ENCODE peak calls at places on chromosomes 16 and 17, in six cellular contexts. J, G, E, I, Z and L are unnamed samples.

GRCh38 chr17:67390646-67391480 is 13.8 kb downstream of the PITPNC1 start:
- DNase-seq in J (no peak), G (no peak), E (peak), I (peak), Z (no peak), L (peak)

GRCh38 chr16:80489173-80489572 is 51.6 kb upstream of the DYNLRB2 start:
- DNase-seq in J (no peak), G (no peak), E (no peak), I (no peak), Z (no peak), L (no peak)

GRCh38 chr16:67339453-67339852 is 12.8 kb downstream of the LRRC36 start:
- DNase-seq in J (no peak), G (no peak), E (no peak), I (no peak), Z (no peak), L (no peak)

GRCh38 chr17:30368896-30369720 is 9.6 kb upstream of the CPD start:
- DNase-seq in J (no peak), G (no peak), E (no peak), I (no peak), Z (no peak), L (no peak)

GRCh38 chr17:57255776-57256681 is at the start of gene MSI2:
- DNase-seq in J (peak), G (peak), E (peak), I (peak), Z (peak), L (peak)

GRCh38 chr16:25413962-25414361 is 156.3 kb upstream of the ZKSCAN2 start:
- DNase-seq in J (no peak), G (no peak), E (no peak), I (no peak), Z (no peak), L (no peak)

GRCh38 chr17:58083491-58084316 is 485 bp downstream of the DYNLL2 start:
- DNase-seq in J (peak), G (no peak), E (peak), I (peak), Z (no peak), L (peak)

GRCh38 chr17:17568772-17569195 is 22.7 kb downstream of the PEMT start:
- DNase-seq in J (peak), G (peak), E (peak), I (peak), Z (no peak), L (peak)

GRCh38 chr16:50297301-50298074 is 31.1 kb downstream of the ADCY7 start:
- DNase-seq in J (no peak), G (no peak), E (no peak), I (no peak), Z (no peak), L (peak)

GRCh38 chr17:31274252-31274651 is 22.8 kb downstream of the OMG start:
- DNase-seq in J (no peak), G (peak), E (no peak), I (no peak), Z (no peak), L (no peak)

GRCh38 chr16:88352261-88353200 is 30.2 kb upstream of the ZNF469 start:
- DNase-seq in J (peak), G (no peak), E (no peak), I (no peak), Z (no peak), L (no peak)

GRCh38 chr17:30332057-30332542 is 1.8 kb downstream of the TMIGD1 start:
- DNase-seq in J (no peak), G (no peak), E (peak), I (no peak), Z (no peak), L (peak)

GRCh38 chr16:11233727-11234376 is 22.2 kb downstream of the SOCS1 start:
- DNase-seq in J (no peak), G (no peak), E (peak), I (no peak), Z (no peak), L (peak)

GRCh38 chr17:1077536-1078061 is 80.7 kb downstream of the TIMM22 start:
- DNase-seq in J (peak), G (no peak), E (no peak), I (no peak), Z (no peak), L (no peak)